ENCODE peak calls at places on chromosomes 16 and 17, in seven cellular contexts. S, Y, B, O, N, M and H are unnamed samples.

GRCh38 chr16:85862476-85863383 is 36.2 kb upstream of the IRF8 start:
- DNase-seq in O (no peak), S (no peak), B (no peak), Y (no peak), N (no peak), M (no peak), H (no peak)

GRCh38 chr17:76957600-76958464 is 89.6 kb downstream of the MGAT5B start:
- DNase-seq in Y (no peak), M (no peak), O (no peak), B (no peak), N (no peak), S (no peak), H (no peak)

GRCh38 chr17:58381124-58381838 is 29.3 kb upstream of the SUPT4H1 start:
- DNase-seq in M (no peak), N (no peak), S (peak), B (no peak), O (no peak), Y (no peak), H (no peak)

GRCh38 chr17:64507418-64507766 is 615 bp downstream of the CEP95 start:
- DNase-seq in O (peak), S (peak), M (peak), Y (peak), N (peak), B (peak), H (peak)

GRCh38 chr17:17900615-17901520 is 64.1 kb upstream of the SREBF1 start:
- DNase-seq in Y (peak), M (no peak), N (no peak), S (peak), B (peak), O (no peak), H (no peak)

GRCh38 chr16:89949121-89949742 is 677 bp downstream of the DEF8 start:
- DNase-seq in O (no peak), S (no peak), B (no peak), M (no peak), N (no peak), Y (no peak), H (no peak)

GRCh38 chr17:21104608-21105007 is 22.2 kb upstream of the DHRS7B start:
- DNase-seq in B (no peak), O (no peak), Y (no peak), S (no peak), N (no peak), M (no peak), H (no peak)

GRCh38 chr17:50272711-50273653 is 1.3 kb upstream of the TMEM92 start:
- DNase-seq in S (peak), N (no peak), O (peak), Y (no peak), M (peak), B (no peak), H (no peak)

GRCh38 chr16:70276392-70276791 is 12.9 kb downstream of the AARS1 start:
- DNase-seq in O (no peak), B (no peak), Y (no peak), M (no peak), N (no peak), S (no peak), H (no peak)

GRCh38 chr16:66426112-66427035 is 721 bp upstream of the BEAN1 start:
- DNase-seq in B (no peak), O (no peak), S (no peak), M (no peak), Y (no peak), N (no peak), H (no peak)

GRCh38 chr17:80833952-80834895 is 157.4 kb upstream of the CHMP6 start:
- DNase-seq in S (no peak), Y (no peak), O (no peak), M (no peak), N (no peak), B (no peak), H (no peak)

GRCh38 chr16:79307214-79307613 is 293.3 kb downstream of the MAF start:
- DNase-seq in M (no peak), S (no peak), Y (no peak), N (no peak), B (no peak), O (no peak), H (no peak)

GRCh38 chr16:57265850-57266530 is 18.5 kb downstream of the PLLP start:
- DNase-seq in S (peak), O (no peak), B (no peak), N (no peak), Y (no peak), M (no peak), H (no peak)

GRCh38 chr17:61408151-61409041 is 8.8 kb downstream of the TBX2 start:
- DNase-seq in O (no peak), B (no peak), M (no peak), Y (no peak), N (no peak), S (no peak), H (no peak)

GRCh38 chr17:61247438-61247837 is 152.2 kb upstream of the TBX2 start:
- DNase-seq in S (no peak), N (no peak), M (no peak), Y (no peak), O (no peak), B (peak), H (no peak)

GRCh38 chr16:49183911-49184310 is 97.7 kb downstream of the CBLN1 start:
- DNase-seq in N (no peak), Y (no peak), B (no peak), O (no peak), M (no peak), S (peak), H (no peak)

GRCh38 chr16:8892101-8892575 is 10.0 kb downstream of the LITAFD start:
- DNase-seq in Y (no peak), S (no peak), O (peak), B (no peak), M (no peak), N (no peak), H (no peak)